ENCODE peak calls at places on chromosomes 13 and 19, in eight cellular contexts. S is cardiac muscle cell; A is astrocyte of the spinal cord; C is GM04504; Q is epithelial cell of esophagus; E is activated CD4-positive, CD25-positive, alpha-beta regulatory T cell; Z is IMR-90; H is spleen. V is an unnamed sample.
A peak's percentile ranks its signal among the peaks of the same experiment; 100 is the strongest.

GRCh38 chr13:40116008-40116407 is 460.5 kb downstream of the COG6 start:
- DNase-seq in S (peak; percentile 5), A (peak; percentile 83), C (peak; percentile 24), Q (peak; percentile 90), E (peak; percentile 20), Z (peak; percentile 40), H (no peak), V (no peak)

GRCh38 chr13:89910166-89910565 is 1437.3 kb upstream of the MIR17HG start:
- DNase-seq in S (no peak), A (no peak), C (no peak), Q (no peak), E (no peak), Z (no peak), H (no peak), V (no peak)

GRCh38 chr13:100883453-100883852 is 208.9 kb upstream of the TMTC4 start:
- DNase-seq in S (no peak), A (no peak), C (no peak), Q (no peak), E (no peak), Z (no peak), H (no peak), V (no peak)

GRCh38 chr19:32200312-32201038 is 144.9 kb upstream of the ZNF507 start:
- DNase-seq in S (no peak), A (no peak), C (no peak), Q (no peak), E (no peak), Z (no peak), H (no peak), V (peak; percentile 2)

GRCh38 chr19:39144487-39145071 is 19.0 kb downstream of the PAK4 start:
- DNase-seq in S (no peak), A (peak; percentile 31), C (no peak), Q (no peak), E (no peak), Z (peak; percentile 22), H (no peak), V (no peak)

GRCh38 chr19:27889156-27889555 is 1323.8 kb downstream of the UQCRFS1 start:
- DNase-seq in S (no peak), A (no peak), C (no peak), Q (no peak), E (no peak), Z (no peak), H (no peak), V (no peak)

GRCh38 chr19:34300962-34301361 is 46.6 kb downstream of the GARRE1 start:
- DNase-seq in S (no peak), A (no peak), C (no peak), Q (no peak), E (no peak), Z (no peak), H (no peak), V (no peak)

GRCh38 chr19:14614099-14614412 is 31.2 kb downstream of the CLEC17A start:
- DNase-seq in S (no peak), A (no peak), C (no peak), Q (no peak), E (no peak), Z (no peak), H (peak; percentile 82), V (no peak)

GRCh38 chr13:31056650-31057275 is 104.9 kb downstream of the HSPH1 start:
- DNase-seq in S (no peak), A (no peak), C (no peak), Q (no peak), E (no peak), Z (peak; percentile 35), H (no peak), V (no peak)

GRCh38 chr19:45508931-45509691 is 1.8 kb downstream of the VASP start:
- DNase-seq in S (peak; percentile 76), A (peak; percentile 80), C (peak; percentile 37), Q (peak; percentile 41), E (no peak), Z (peak; percentile 66), H (peak; percentile 95), V (no peak)

GRCh38 chr19:58128041-58128685 is 22.4 kb downstream of the ZNF329 start:
- DNase-seq in S (no peak), A (no peak), C (no peak), Q (no peak), E (no peak), Z (no peak), H (no peak), V (no peak)

GRCh38 chr13:45718063-45718462 is 15.9 kb downstream of the CBY2 start:
- DNase-seq in S (peak; percentile 53), A (peak; percentile 22), C (no peak), Q (peak; percentile 52), E (no peak), Z (peak; percentile 14), H (no peak), V (no peak)

GRCh38 chr19:947707-948533 is 22.1 kb downstream of the ARID3A start:
- DNase-seq in S (no peak), A (no peak), C (no peak), Q (no peak), E (no peak), Z (no peak), H (peak; percentile 94), V (peak; percentile 43)

GRCh38 chr13:112204881-112205327 is 138.0 kb downstream of the SOX1 start:
- DNase-seq in S (peak; percentile 7), A (no peak), C (no peak), Q (no peak), E (no peak), Z (no peak), H (no peak), V (no peak)

GRCh38 chr13:93388701-93389100 is 162.1 kb downstream of the GPC6 start:
- DNase-seq in S (no peak), A (peak; percentile 69), C (no peak), Q (peak; percentile 78), E (no peak), Z (peak; percentile 86), H (no peak), V (no peak)

GRCh38 chr19:17445526-17446165 is 2.8 kb downstream of the TMEM221 start:
- DNase-seq in S (no peak), A (no peak), C (no peak), Q (no peak), E (no peak), Z (no peak), H (no peak), V (no peak)

GRCh38 chr13:99018418-99019180 is 40.7 kb upstream of the DOCK9 start:
- DNase-seq in S (no peak), A (peak; percentile 77), C (no peak), Q (peak; percentile 55), E (no peak), Z (peak; percentile 68), H (no peak), V (no peak)

GRCh38 chr13:43664700-43665191 is 122.0 kb downstream of the ENOX1 start:
- DNase-seq in S (peak; percentile 18), A (peak; percentile 75), C (peak; percentile 36), Q (peak; percentile 21), E (no peak), Z (peak; percentile 74), H (no peak), V (no peak)

GRCh38 chr19:49512970-49513745 is 697 bp downstream of the FCGRT start:
- DNase-seq in S (peak; percentile 77), A (no peak), C (no peak), Q (no peak), E (no peak), Z (no peak), H (peak; percentile 91), V (peak; percentile 19)

GRCh38 chr13:27148900-27149299 is 22.7 kb downstream of the USP12 start:
- DNase-seq in S (no peak), A (no peak), C (no peak), Q (no peak), E (no peak), Z (no peak), H (no peak), V (no peak)

GRCh38 chr19:8251025-8251472 is 41.9 kb downstream of the CERS4 start:
- DNase-seq in S (no peak), A (no peak), C (no peak), Q (no peak), E (no peak), Z (peak; percentile 11), H (no peak), V (peak; percentile 72)

GRCh38 chr19:16867211-16867610 is 21.6 kb upstream of the F2RL3 start:
- DNase-seq in S (no peak), A (peak; percentile 28), C (no peak), Q (peak; percentile 50), E (no peak), Z (no peak), H (no peak), V (no peak)

GRCh38 chr13:95197548-95197947 is 103.7 kb downstream of the ABCC4 start:
- DNase-seq in S (no peak), A (no peak), C (no peak), Q (no peak), E (no peak), Z (no peak), H (no peak), V (no peak)

GRCh38 chr19:29678484-29679106 is 13.3 kb downstream of the PLEKHF1 start:
- DNase-seq in S (no peak), A (no peak), C (no peak), Q (no peak), E (no peak), Z (no peak), H (peak; percentile 74), V (no peak)

GRCh38 chr19:18093439-18094161 is 4.0 kb upstream of the MAST3 start:
- DNase-seq in S (no peak), A (no peak), C (no peak), Q (peak; percentile 65), E (no peak), Z (peak; percentile 20), H (no peak), V (no peak)

GRCh38 chr13:113410472-113411201 is 42.7 kb downstream of the ADPRHL1 start:
- DNase-seq in S (no peak), A (peak; percentile 88), C (peak; percentile 68), Q (peak; percentile 13), E (no peak), Z (peak; percentile 93), H (peak; percentile 59), V (peak; percentile 29)

GRCh38 chr19:4581381-4582111 is 22.1 kb upstream of the SEMA6B start:
- DNase-seq in S (peak; percentile 80), A (peak; percentile 25), C (no peak), Q (peak; percentile 41), E (no peak), Z (no peak), H (no peak), V (no peak)

GRCh38 chr19:15126511-15126910 is 19.3 kb downstream of the SYDE1 start:
- DNase-seq in S (no peak), A (no peak), C (no peak), Q (no peak), E (no peak), Z (no peak), H (no peak), V (no peak)

GRCh38 chr13:48741377-48741776 is 87.6 kb downstream of the CYSLTR2 start:
- DNase-seq in S (no peak), A (peak; percentile 61), C (no peak), Q (no peak), E (no peak), Z (peak; percentile 57), H (no peak), V (no peak)

GRCh38 chr13:93758575-93758974 is 532.0 kb downstream of the GPC6 start:
- DNase-seq in S (no peak), A (peak; percentile 37), C (no peak), Q (peak; percentile 34), E (no peak), Z (peak; percentile 57), H (no peak), V (no peak)

GRCh38 chr19:7478843-7479227 is 10.0 kb downstream of the PEX11G start:
- DNase-seq in S (no peak), A (no peak), C (no peak), Q (no peak), E (no peak), Z (no peak), H (no peak), V (no peak)

GRCh38 chr19:1107655-1108261 is 4.0 kb downstream of the GPX4 start:
- DNase-seq in S (no peak), A (no peak), C (no peak), Q (no peak), E (no peak), Z (no peak), H (peak; percentile 82), V (no peak)

GRCh38 chr13:78168981-78169380 is 250.3 kb upstream of the EDNRB start:
- DNase-seq in S (no peak), A (no peak), C (no peak), Q (no peak), E (no peak), Z (no peak), H (no peak), V (no peak)

GRCh38 chr19:18074192-18074591 is 12.5 kb downstream of the IL12RB1 start:
- DNase-seq in S (no peak), A (no peak), C (no peak), Q (no peak), E (no peak), Z (no peak), H (no peak), V (no peak)

V was measured in anterior cingulate cortex.